ENCODE peak calls at places on chromosomes 12 and 14, in eight cellular contexts. F is SK-N-MC; N is MM.1S; H is cardiac muscle cell; U is BJ; J is IMR-90; A is mammary epithelial cell; C is effector memory CD4-positive, alpha-beta T cell. Q is an unnamed sample. For H3K36me3, the result is how much of the 10 kb centered on the place peaks cover.

GRCh38 chr12:126069549-126070165 is 1004.4 kb downstream of the AACS start:
- DNase-seq in F (peak), N (peak), H (peak), U (no peak), J (peak), A (peak), C (no peak), Q (no peak)

GRCh38 chr14:66444271-66444987 is 41.7 kb upstream of the CCDC196 start:
- DNase-seq in F (no peak), N (no peak), H (peak), U (no peak), J (peak), A (no peak), C (no peak), Q (no peak)

GRCh38 chr12:15453613-15454012 is 131.3 kb downstream of the PTPRO start:
- DNase-seq in F (no peak), N (no peak), H (no peak), U (no peak), J (no peak), A (no peak), C (no peak), Q (peak)

GRCh38 chr12:66388512-66388911 is 86.2 kb downstream of the HELB start:
- DNase-seq in F (no peak), N (no peak), H (no peak), U (no peak), J (no peak), A (no peak), C (no peak), Q (no peak)

GRCh38 chr14:31090872-31091764 is 64.9 kb upstream of the STRN3 start:
- DNase-seq in F (no peak), N (no peak), H (peak), U (peak), J (peak), A (peak), C (no peak), Q (no peak)

GRCh38 chr12:26293612-26294011 is 98.2 kb downstream of the SSPN start:
- DNase-seq in F (no peak), N (no peak), H (no peak), U (no peak), J (no peak), A (peak), C (no peak), Q (no peak)

GRCh38 chr14:55847766-55848165 is 267.8 kb downstream of the KTN1 start:
- DNase-seq in F (no peak), N (no peak), H (peak), U (peak), J (peak), A (no peak), C (no peak), Q (no peak)

GRCh38 chr14:71163842-71164500 is 256.7 kb downstream of the PCNX1 start:
- DNase-seq in F (no peak), N (no peak), H (no peak), U (no peak), J (no peak), A (no peak), C (no peak), Q (no peak)

GRCh38 chr12:113422030-113422900 is at the start of gene SDSL:
- DNase-seq in F (no peak), N (peak), H (peak), U (peak), J (peak), A (peak), C (no peak), Q (peak)

GRCh38 chr14:57884175-57884574 is 18.3 kb upstream of the SLC35F4 start:
- DNase-seq in F (no peak), N (no peak), H (no peak), U (no peak), J (no peak), A (no peak), C (no peak), Q (no peak)

GRCh38 chr14:34023824-34024767 is 73.2 kb upstream of the EGLN3 start:
- DNase-seq in F (no peak), N (no peak), H (no peak), U (no peak), J (no peak), A (peak), C (no peak), Q (no peak)

GRCh38 chr12:3884671-3885070 is 11.5 kb upstream of the PARP11 start:
- DNase-seq in F (no peak), N (no peak), H (no peak), U (no peak), J (no peak), A (no peak), C (no peak), Q (no peak)
- H3K4me3 ChIP-seq in F (peak), N (no peak), H (no peak), U (no peak), J (no peak), A (no peak), C (no peak), Q (no peak)

GRCh38 chr14:96216627-96217026 is 12.0 kb downstream of the BDKRB2 start:
- DNase-seq in F (no peak), N (no peak), H (no peak), U (no peak), J (no peak), A (no peak), C (no peak), Q (no peak)

GRCh38 chr14:96213871-96214465 is 9.3 kb downstream of the BDKRB2 start:
- DNase-seq in F (no peak), N (no peak), H (no peak), U (no peak), J (no peak), A (no peak), C (no peak), Q (no peak)

GRCh38 chr14:96215845-96216244 is 11.2 kb downstream of the BDKRB2 start:
- DNase-seq in F (no peak), N (no peak), H (no peak), U (no peak), J (no peak), A (peak), C (no peak), Q (no peak)

GRCh38 chr14:96212140-96212539 is 7.5 kb downstream of the BDKRB2 start:
- DNase-seq in F (no peak), N (no peak), H (no peak), U (no peak), J (peak), A (no peak), C (no peak), Q (no peak)

GRCh38 chr14:96212896-96213295 is 8.3 kb downstream of the BDKRB2 start:
- DNase-seq in F (no peak), N (no peak), H (no peak), U (no peak), J (no peak), A (no peak), C (no peak), Q (no peak)
- H3K36me3 ChIP-seq in F (under half), N (under half), H (under half), U (under half), J (half or more), A (under half), C (under half), Q (under half)

DNA sequence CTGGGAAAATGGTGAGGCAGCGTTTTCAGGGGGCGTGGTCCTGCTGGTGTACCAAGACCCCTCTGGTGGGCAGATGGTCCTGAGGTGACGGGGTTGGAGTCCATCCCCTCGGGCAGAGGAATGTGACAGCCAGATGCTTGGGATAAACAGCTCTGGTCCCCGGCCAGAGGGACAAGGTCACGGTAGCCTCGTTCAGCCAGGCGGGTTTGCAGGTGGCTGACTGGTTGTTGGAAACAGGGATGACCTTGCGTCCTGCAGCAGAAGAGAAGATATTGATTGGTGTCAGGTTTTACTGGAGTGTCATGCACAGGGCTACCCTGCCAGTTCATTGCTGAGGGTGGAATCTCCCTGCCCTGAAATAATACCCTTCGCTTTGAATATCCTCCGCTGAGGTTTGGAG is 43.3 kb downstream of the SLC24A4 start:
- DNase-seq in F (no peak), N (no peak), H (no peak), U (no peak), J (no peak), A (no peak), C (no peak), Q (no peak)
- H3K4me3 ChIP-seq in F (no peak), N (no peak), H (no peak), U (no peak), J (no peak), A (no peak), C (no peak), Q (no peak)

DNA sequence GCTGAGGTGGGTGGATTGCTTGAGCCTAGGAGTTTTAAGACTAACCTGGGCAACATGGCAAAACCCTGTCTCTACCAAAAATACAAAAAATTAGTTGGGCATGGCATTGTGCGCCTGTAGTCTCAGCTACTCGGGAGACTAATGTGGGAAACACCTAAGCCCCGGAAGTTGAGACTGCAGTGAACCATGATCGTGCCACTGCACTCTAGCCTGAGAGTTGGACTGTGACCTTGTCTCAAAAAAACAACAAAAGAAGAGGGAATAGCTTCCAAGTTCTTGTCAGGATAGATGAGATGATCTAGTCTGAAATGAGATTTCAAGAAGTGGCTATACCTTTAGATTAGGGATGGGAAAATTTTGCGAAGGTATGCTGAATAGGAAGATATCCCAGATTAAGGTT is 14.8 kb upstream of the C12orf50 start:
- DNase-seq in F (no peak), N (no peak), H (no peak), U (no peak), J (no peak), A (no peak), C (no peak), Q (no peak)
- H3K36me3 ChIP-seq in F (half or more), N (under half), H (under half), U (under half), J (under half), A (under half), C (under half), Q (under half)